ENCODE peak calls at places on chromosome 21, in four cellular contexts. I, G, S and F are unnamed samples. For H3K27me3, the result is how much of the 10 kb centered on the place peaks cover.

GRCh38 chr21:23633447-23633846 is 1973.8 kb downstream of the MRPL39 start:
- DNase-seq in G (no peak), I (no peak), S (no peak), F (no peak)

GRCh38 chr21:32278068-32278467 is 781 bp downstream of the MIS18A start:
- DNase-seq in I (no peak), G (no peak), S (no peak), F (no peak)

GRCh38 chr21:38806153-38806941 is 618 bp downstream of the ETS2 start:
- DNase-seq in G (no peak), I (peak), S (peak), F (peak)

GRCh38 chr21:34642211-34643075 is 26.4 kb upstream of the CLIC6 start:
- DNase-seq in S (no peak), G (peak), I (no peak), F (peak)

GRCh38 chr21:39834543-39834942 is 32.7 kb upstream of the PCP4 start:
- DNase-seq in S (no peak), I (no peak), G (no peak), F (no peak)

GRCh38 chr21:28742527-28742926 is 250.2 kb downstream of the LTN1 start:
- DNase-seq in G (peak), I (no peak), S (no peak), F (peak)

GRCh38 chr21:38824124-38824822 is 18.5 kb downstream of the ETS2 start:
- DNase-seq in G (peak), S (no peak), I (no peak), F (peak)

GRCh38 chr21:44013380-44014088 is 1.4 kb downstream of the TRAPPC10 start:
- DNase-seq in G (peak), S (no peak), I (no peak), F (no peak)

GRCh38 chr21:42745511-42746239 is 92.3 kb downstream of the PDE9A start:
- DNase-seq in G (no peak), I (no peak), S (no peak), F (no peak)

GRCh38 chr21:39676054-39676771 is 63.5 kb downstream of the B3GALT5 start:
- DNase-seq in G (no peak), I (no peak), S (no peak), F (no peak)

GRCh38 chr21:43210454-43211084 is 41.8 kb downstream of the CRYAA start:
- DNase-seq in S (no peak), G (no peak), I (no peak), F (no peak)

GRCh38 chr21:34020005-34020847 is 53.2 kb upstream of the MRPS6 start:
- DNase-seq in S (no peak), I (no peak), G (no peak), F (peak)

GRCh38 chr21:18840239-18840638 is 436.7 kb upstream of the TMPRSS15 start:
- DNase-seq in S (no peak), G (no peak), I (peak), F (peak)

GRCh38 chr21:16169102-16169511 is 439.3 kb downstream of the USP25 start:
- DNase-seq in G (peak), S (no peak), I (no peak), F (peak)

GRCh38 chr21:32562426-32562825 is 22.9 kb downstream of the TCP10L start:
- DNase-seq in I (no peak), S (no peak), G (peak), F (peak)

GRCh38 chr21:37082375-37082774 is 9.3 kb downstream of the TTC3 start:
- DNase-seq in G (no peak), I (no peak), S (no peak), F (no peak)

GRCh38 chr21:37077403-37077802 is 4.3 kb downstream of the TTC3 start:
- DNase-seq in G (no peak), I (no peak), S (no peak), F (no peak)

GRCh38 chr21:37076087-37076486 is 3.0 kb downstream of the TTC3 start:
- DNase-seq in G (no peak), S (no peak), I (no peak), F (no peak)

GRCh38 chr21:37082856-37083611 is 10.0 kb downstream of the TTC3 start:
- DNase-seq in I (no peak), S (no peak), G (no peak), F (no peak)

DNA sequence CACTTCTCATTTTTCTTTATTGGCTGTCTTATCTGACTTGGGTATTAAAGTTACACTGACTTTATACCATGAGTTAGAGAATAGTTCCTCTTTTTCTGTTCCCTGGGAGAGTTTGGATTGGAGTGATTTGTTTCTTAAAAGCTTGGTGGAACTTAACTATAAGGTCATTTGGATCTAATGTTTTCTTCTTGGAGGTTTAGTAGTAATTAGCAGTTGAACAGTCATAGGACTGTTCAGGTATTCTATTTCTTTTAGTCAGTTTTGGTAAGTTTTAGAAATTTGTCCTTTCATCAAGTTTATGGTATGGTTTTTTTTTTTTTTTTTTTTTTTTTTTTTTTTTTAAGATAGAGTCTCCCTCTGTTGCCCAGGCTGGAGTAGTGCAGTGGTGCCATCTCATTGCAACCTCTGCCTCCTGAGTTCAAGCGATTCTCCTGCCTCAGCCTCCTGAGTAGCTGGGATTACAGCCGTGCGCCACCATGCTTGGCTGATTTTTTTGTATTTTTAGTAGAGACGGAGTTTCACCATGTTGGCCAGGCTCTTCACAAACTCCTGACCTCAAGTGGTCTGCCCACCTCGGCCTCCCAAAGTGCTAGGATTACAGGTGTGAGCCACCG is 6.3 kb downstream of the TTC3 start:
- DNase-seq in S (no peak), G (no peak), I (no peak), F (no peak)
- TF ChIP-seq CTCF in S (peak), G (no peak), I (no peak), F (no peak)

DNA sequence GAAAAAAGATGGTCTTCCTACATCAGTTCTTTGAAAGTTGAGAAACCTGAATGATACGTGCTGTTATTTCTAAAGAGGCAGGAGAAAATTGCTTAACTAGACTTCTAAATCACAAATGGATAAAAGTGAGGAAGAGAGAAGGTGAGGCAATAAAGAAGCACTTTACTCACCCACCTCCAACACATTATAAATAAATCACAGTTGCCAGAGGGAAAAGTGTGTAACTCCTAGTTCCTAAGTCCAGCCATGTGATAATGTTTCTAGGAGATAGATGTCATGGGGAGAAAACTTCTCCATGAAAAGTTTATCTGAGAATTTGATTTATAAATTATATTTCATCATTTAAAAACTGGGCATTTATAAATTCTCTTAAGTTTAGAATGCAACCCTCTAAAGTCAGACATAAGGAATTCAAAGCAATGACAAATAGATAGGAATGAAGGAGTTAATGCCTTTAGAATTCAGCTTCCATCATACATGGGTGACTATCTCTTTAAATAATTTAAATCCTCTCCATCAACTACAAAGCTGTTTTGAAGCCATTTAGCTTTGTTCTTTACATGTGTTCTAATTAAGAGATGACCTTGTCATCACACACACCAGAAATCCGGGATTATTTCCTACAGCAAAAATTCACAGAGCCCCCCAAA is 60.0 kb downstream of the NRIP1 start:
- DNase-seq in I (no peak), G (peak), S (no peak), F (no peak)
- H3K27me3 ChIP-seq in I (under half), G (under half), S (under half), F (under half)

GRCh38 chr21:46326110-46326703 is 2.3 kb downstream of the PCNT start:
- DNase-seq in I (peak), S (no peak), G (no peak), F (no peak)
- TF ChIP-seq CTCF in I (peak), S (no peak), G (no peak), F (no peak)

DNA sequence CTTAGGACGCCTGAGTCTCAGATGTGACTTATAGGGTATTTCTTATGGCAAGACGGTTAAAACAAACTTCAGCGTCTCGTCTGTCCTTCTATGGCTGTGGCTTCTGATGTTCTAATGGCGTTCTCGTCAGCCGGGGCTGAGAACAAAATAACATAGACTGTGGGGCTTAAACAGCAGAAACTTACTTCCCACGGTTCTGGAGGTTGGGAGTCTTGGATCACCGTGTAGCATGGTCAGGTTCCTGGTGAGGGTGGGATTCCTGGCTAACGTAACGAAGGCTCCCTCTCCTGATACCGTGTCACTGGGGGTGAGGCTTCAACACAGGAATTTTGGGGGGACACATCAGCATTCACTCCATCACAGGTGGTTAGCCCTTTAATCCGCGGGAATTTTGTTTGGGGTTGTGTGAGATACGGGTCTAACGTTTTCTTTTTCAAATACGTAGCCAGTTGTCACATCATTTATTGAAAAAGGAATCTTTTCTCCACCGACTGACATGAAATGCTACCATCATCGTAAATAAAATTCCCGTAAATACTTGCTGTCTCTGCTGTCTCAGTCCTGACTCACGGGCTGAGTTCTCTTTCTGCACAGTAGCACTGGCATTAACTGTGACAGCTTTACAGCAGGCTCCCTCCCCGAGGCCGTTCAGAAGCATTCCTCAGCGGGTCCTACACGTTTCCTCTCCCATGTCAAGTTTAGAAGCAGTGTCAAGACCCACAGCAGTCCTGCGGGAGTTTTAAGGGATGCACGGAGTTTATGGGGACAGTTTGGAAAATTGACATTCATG is 8.1 kb upstream of the POFUT2 start:
- DNase-seq in S (peak), G (peak), I (no peak), F (peak)
- H3K27me3 ChIP-seq in S (under half), G (under half), I (under half), F (under half)

GRCh38 chr21:41671859-41672542 is 94.9 kb downstream of the RIPK4 start:
- DNase-seq in S (no peak), G (no peak), I (no peak), F (no peak)
- TF ChIP-seq CTCF in S (no peak), G (no peak), I (no peak), F (no peak)

DNA sequence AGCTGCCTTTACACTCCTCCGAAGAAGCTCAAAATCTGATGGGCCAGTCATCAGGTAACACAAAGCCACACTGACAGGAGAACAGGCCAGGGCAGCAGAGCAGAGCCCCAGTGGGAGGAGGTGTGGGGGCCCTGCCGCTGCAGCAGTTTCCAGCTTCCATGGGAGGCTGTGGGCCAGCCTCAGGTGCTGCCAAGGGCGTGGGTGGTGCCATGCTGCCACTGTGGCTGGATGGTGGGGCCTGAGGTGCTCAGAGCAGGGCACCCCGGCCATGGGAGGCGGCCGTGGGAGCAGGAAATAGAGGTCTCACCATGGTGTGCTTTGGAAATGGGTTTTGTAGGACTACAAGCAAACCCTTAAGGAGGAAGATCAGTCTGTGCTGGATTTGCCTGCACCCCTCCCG is 50.8 kb upstream of the COL6A1 start:
- DNase-seq in G (no peak), I (no peak), S (no peak), F (no peak)
- H3K27me3 ChIP-seq in G (under half), I (under half), S (under half), F (under half)

GRCh38 chr21:45366931-45367401 is 38.0 kb upstream of the COL18A1 start:
- DNase-seq in G (peak), I (no peak), S (no peak), F (peak)
- TF ChIP-seq CTCF in G (peak), I (no peak), S (no peak), F (peak)